ENCODE peak calls at places on chromosomes 5 and 9, in six cellular contexts. One of them, this sample, is unnamed.

GRCh38 chr5:80082731-80083114 is 47.6 kb downstream of the THBS4 start:
- DNase-seq in stimulated activated CD8-positive, alpha-beta memory T cell treated with anti-CD3 and anti-CD28 coated beads, Interleukin-12 subunit alpha, Interleukin-12 subunit beta, amount 100 ng/mL, for 4 hours: peak; percentile 26
- DNase-seq in Calu3: peak; percentile 91
- DNase-seq in COR-L47: peak; percentile 65
- DNase-seq in stimulated activated CD4-positive, alpha-beta T cell treated with anti-CD3 and anti-CD28 coated beads, Interleukin-15, amount 100 ng/mL, for 24 hours: peak; percentile 78
- DNase-seq in M059J: peak; percentile 72
- DNase-seq in this sample: peak; percentile 80

GRCh38 chr5:160894-161540 is 30.3 kb upstream of the LRRC14B start:
- DNase-seq in stimulated activated CD8-positive, alpha-beta memory T cell treated with anti-CD3 and anti-CD28 coated beads, Interleukin-12 subunit alpha, Interleukin-12 subunit beta, amount 100 ng/mL, for 4 hours: no peak
- DNase-seq in Calu3: no peak
- DNase-seq in M059J: no peak
- DNase-seq in COR-L47: no peak
- DNase-seq in stimulated activated CD4-positive, alpha-beta T cell treated with anti-CD3 and anti-CD28 coated beads, Interleukin-15, amount 100 ng/mL, for 24 hours: no peak
- DNase-seq in this sample: no peak

GRCh38 chr5:138824516-138824915 is 50.6 kb downstream of the LRRTM2 start:
- DNase-seq in stimulated activated CD8-positive, alpha-beta memory T cell treated with anti-CD3 and anti-CD28 coated beads, Interleukin-12 subunit alpha, Interleukin-12 subunit beta, amount 100 ng/mL, for 4 hours: no peak
- DNase-seq in Calu3: no peak
- DNase-seq in stimulated activated CD4-positive, alpha-beta T cell treated with anti-CD3 and anti-CD28 coated beads, Interleukin-15, amount 100 ng/mL, for 24 hours: peak; percentile 36
- DNase-seq in M059J: no peak
- DNase-seq in COR-L47: no peak
- DNase-seq in this sample: no peak

GRCh38 chr5:115325291-115326019 is 29.0 kb upstream of the CCDC112 start:
- DNase-seq in M059J: no peak
- DNase-seq in stimulated activated CD8-positive, alpha-beta memory T cell treated with anti-CD3 and anti-CD28 coated beads, Interleukin-12 subunit alpha, Interleukin-12 subunit beta, amount 100 ng/mL, for 4 hours: no peak
- DNase-seq in stimulated activated CD4-positive, alpha-beta T cell treated with anti-CD3 and anti-CD28 coated beads, Interleukin-15, amount 100 ng/mL, for 24 hours: no peak
- DNase-seq in Calu3: no peak
- DNase-seq in COR-L47: no peak
- DNase-seq in this sample: no peak

GRCh38 chr5:168269950-168270349 is 21.5 kb upstream of the WWC1 start:
- DNase-seq in M059J: no peak
- DNase-seq in Calu3: no peak
- DNase-seq in COR-L47: no peak
- DNase-seq in stimulated activated CD4-positive, alpha-beta T cell treated with anti-CD3 and anti-CD28 coated beads, Interleukin-15, amount 100 ng/mL, for 24 hours: no peak
- DNase-seq in stimulated activated CD8-positive, alpha-beta memory T cell treated with anti-CD3 and anti-CD28 coated beads, Interleukin-12 subunit alpha, Interleukin-12 subunit beta, amount 100 ng/mL, for 4 hours: no peak
- DNase-seq in this sample: peak; percentile 28

GRCh38 chr9:93302586-93303257 is 118.8 kb downstream of the WNK2 start:
- DNase-seq in stimulated activated CD4-positive, alpha-beta T cell treated with anti-CD3 and anti-CD28 coated beads, Interleukin-15, amount 100 ng/mL, for 24 hours: peak; percentile 71
- DNase-seq in COR-L47: peak; percentile 68
- DNase-seq in Calu3: peak; percentile 60
- DNase-seq in M059J: peak; percentile 58
- DNase-seq in stimulated activated CD8-positive, alpha-beta memory T cell treated with anti-CD3 and anti-CD28 coated beads, Interleukin-12 subunit alpha, Interleukin-12 subunit beta, amount 100 ng/mL, for 4 hours: peak; percentile 17
- DNase-seq in this sample: peak; percentile 33

GRCh38 chr5:134500699-134501430 is 24.6 kb upstream of the JADE2 start:
- DNase-seq in Calu3: no peak
- DNase-seq in stimulated activated CD4-positive, alpha-beta T cell treated with anti-CD3 and anti-CD28 coated beads, Interleukin-15, amount 100 ng/mL, for 24 hours: no peak
- DNase-seq in stimulated activated CD8-positive, alpha-beta memory T cell treated with anti-CD3 and anti-CD28 coated beads, Interleukin-12 subunit alpha, Interleukin-12 subunit beta, amount 100 ng/mL, for 4 hours: no peak
- DNase-seq in M059J: no peak
- DNase-seq in COR-L47: no peak
- DNase-seq in this sample: no peak

GRCh38 chr5:74027732-74028338 is 401.8 kb downstream of the ARHGEF28 start:
- DNase-seq in stimulated activated CD8-positive, alpha-beta memory T cell treated with anti-CD3 and anti-CD28 coated beads, Interleukin-12 subunit alpha, Interleukin-12 subunit beta, amount 100 ng/mL, for 4 hours: no peak
- DNase-seq in COR-L47: peak; percentile 56
- DNase-seq in stimulated activated CD4-positive, alpha-beta T cell treated with anti-CD3 and anti-CD28 coated beads, Interleukin-15, amount 100 ng/mL, for 24 hours: no peak
- DNase-seq in Calu3: no peak
- DNase-seq in M059J: no peak
- DNase-seq in this sample: no peak

GRCh38 chr9:128245293-128246151 is 30.3 kb downstream of the GOLGA2 start:
- DNase-seq in M059J: peak; percentile 59
- DNase-seq in Calu3: no peak
- DNase-seq in stimulated activated CD4-positive, alpha-beta T cell treated with anti-CD3 and anti-CD28 coated beads, Interleukin-15, amount 100 ng/mL, for 24 hours: no peak
- DNase-seq in stimulated activated CD8-positive, alpha-beta memory T cell treated with anti-CD3 and anti-CD28 coated beads, Interleukin-12 subunit alpha, Interleukin-12 subunit beta, amount 100 ng/mL, for 4 hours: no peak
- DNase-seq in COR-L47: no peak
- DNase-seq in this sample: no peak

GRCh38 chr5:26329562-26330189 is 708.7 kb downstream of the CDH9 start:
- DNase-seq in Calu3: no peak
- DNase-seq in stimulated activated CD8-positive, alpha-beta memory T cell treated with anti-CD3 and anti-CD28 coated beads, Interleukin-12 subunit alpha, Interleukin-12 subunit beta, amount 100 ng/mL, for 4 hours: no peak
- DNase-seq in COR-L47: peak; percentile 4
- DNase-seq in M059J: peak; percentile 9
- DNase-seq in stimulated activated CD4-positive, alpha-beta T cell treated with anti-CD3 and anti-CD28 coated beads, Interleukin-15, amount 100 ng/mL, for 24 hours: no peak
- DNase-seq in this sample: peak; percentile 49

GRCh38 chr5:135210286-135211055 is 176.4 kb upstream of the PITX1 start:
- DNase-seq in M059J: peak; percentile 85
- DNase-seq in COR-L47: no peak
- DNase-seq in Calu3: no peak
- DNase-seq in stimulated activated CD4-positive, alpha-beta T cell treated with anti-CD3 and anti-CD28 coated beads, Interleukin-15, amount 100 ng/mL, for 24 hours: no peak
- DNase-seq in stimulated activated CD8-positive, alpha-beta memory T cell treated with anti-CD3 and anti-CD28 coated beads, Interleukin-12 subunit alpha, Interleukin-12 subunit beta, amount 100 ng/mL, for 4 hours: no peak
- DNase-seq in this sample: no peak

GRCh38 chr9:109064963-109065701 is 51.8 kb upstream of the CTNNAL1 start:
- DNase-seq in Calu3: no peak
- DNase-seq in M059J: peak; percentile 90
- DNase-seq in stimulated activated CD8-positive, alpha-beta memory T cell treated with anti-CD3 and anti-CD28 coated beads, Interleukin-12 subunit alpha, Interleukin-12 subunit beta, amount 100 ng/mL, for 4 hours: no peak
- DNase-seq in COR-L47: no peak
- DNase-seq in stimulated activated CD4-positive, alpha-beta T cell treated with anti-CD3 and anti-CD28 coated beads, Interleukin-15, amount 100 ng/mL, for 24 hours: no peak
- DNase-seq in this sample: no peak

GRCh38 chr5:27020965-27021364 is 17.4 kb downstream of the CDH9 start:
- DNase-seq in COR-L47: peak; percentile 45
- DNase-seq in M059J: peak; percentile 48
- DNase-seq in Calu3: no peak
- DNase-seq in stimulated activated CD4-positive, alpha-beta T cell treated with anti-CD3 and anti-CD28 coated beads, Interleukin-15, amount 100 ng/mL, for 24 hours: no peak
- DNase-seq in stimulated activated CD8-positive, alpha-beta memory T cell treated with anti-CD3 and anti-CD28 coated beads, Interleukin-12 subunit alpha, Interleukin-12 subunit beta, amount 100 ng/mL, for 4 hours: no peak
- DNase-seq in this sample: peak; percentile 76

GRCh38 chr5:119178435-119178834 is 107.5 kb downstream of the DMXL1 start:
- DNase-seq in stimulated activated CD4-positive, alpha-beta T cell treated with anti-CD3 and anti-CD28 coated beads, Interleukin-15, amount 100 ng/mL, for 24 hours: no peak
- DNase-seq in COR-L47: no peak
- DNase-seq in M059J: no peak
- DNase-seq in Calu3: no peak
- DNase-seq in stimulated activated CD8-positive, alpha-beta memory T cell treated with anti-CD3 and anti-CD28 coated beads, Interleukin-12 subunit alpha, Interleukin-12 subunit beta, amount 100 ng/mL, for 4 hours: no peak
- DNase-seq in this sample: no peak

GRCh38 chr9:135332516-135332915 is 147.1 kb upstream of the PPP1R26 start:
- DNase-seq in stimulated activated CD8-positive, alpha-beta memory T cell treated with anti-CD3 and anti-CD28 coated beads, Interleukin-12 subunit alpha, Interleukin-12 subunit beta, amount 100 ng/mL, for 4 hours: no peak
- DNase-seq in Calu3: no peak
- DNase-seq in M059J: no peak
- DNase-seq in COR-L47: no peak
- DNase-seq in stimulated activated CD4-positive, alpha-beta T cell treated with anti-CD3 and anti-CD28 coated beads, Interleukin-15, amount 100 ng/mL, for 24 hours: no peak
- DNase-seq in this sample: no peak

GRCh38 chr5:141713616-141714309 is 31.7 kb upstream of the ARAP3 start:
- DNase-seq in stimulated activated CD4-positive, alpha-beta T cell treated with anti-CD3 and anti-CD28 coated beads, Interleukin-15, amount 100 ng/mL, for 24 hours: no peak
- DNase-seq in Calu3: peak; percentile 33
- DNase-seq in stimulated activated CD8-positive, alpha-beta memory T cell treated with anti-CD3 and anti-CD28 coated beads, Interleukin-12 subunit alpha, Interleukin-12 subunit beta, amount 100 ng/mL, for 4 hours: no peak
- DNase-seq in COR-L47: no peak
- DNase-seq in M059J: peak; percentile 91
- DNase-seq in this sample: no peak

GRCh38 chr5:146441896-146442295 is 5.2 kb upstream of the TCERG1 start:
- DNase-seq in COR-L47: no peak
- DNase-seq in Calu3: no peak
- DNase-seq in stimulated activated CD8-positive, alpha-beta memory T cell treated with anti-CD3 and anti-CD28 coated beads, Interleukin-12 subunit alpha, Interleukin-12 subunit beta, amount 100 ng/mL, for 4 hours: no peak
- DNase-seq in M059J: peak; percentile 41
- DNase-seq in stimulated activated CD4-positive, alpha-beta T cell treated with anti-CD3 and anti-CD28 coated beads, Interleukin-15, amount 100 ng/mL, for 24 hours: no peak
- DNase-seq in this sample: no peak

GRCh38 chr5:124528838-124529237 is 217.6 kb downstream of the ZNF608 start:
- DNase-seq in M059J: peak; percentile 73
- DNase-seq in stimulated activated CD8-positive, alpha-beta memory T cell treated with anti-CD3 and anti-CD28 coated beads, Interleukin-12 subunit alpha, Interleukin-12 subunit beta, amount 100 ng/mL, for 4 hours: no peak
- DNase-seq in COR-L47: no peak
- DNase-seq in stimulated activated CD4-positive, alpha-beta T cell treated with anti-CD3 and anti-CD28 coated beads, Interleukin-15, amount 100 ng/mL, for 24 hours: no peak
- DNase-seq in Calu3: no peak
- DNase-seq in this sample: no peak

GRCh38 chr5:59562756-59563389 is 330.7 kb downstream of the PDE4D start:
- DNase-seq in M059J: peak; percentile 95
- DNase-seq in Calu3: peak; percentile 81
- DNase-seq in stimulated activated CD4-positive, alpha-beta T cell treated with anti-CD3 and anti-CD28 coated beads, Interleukin-15, amount 100 ng/mL, for 24 hours: no peak
- DNase-seq in COR-L47: no peak
- DNase-seq in stimulated activated CD8-positive, alpha-beta memory T cell treated with anti-CD3 and anti-CD28 coated beads, Interleukin-12 subunit alpha, Interleukin-12 subunit beta, amount 100 ng/mL, for 4 hours: no peak
- DNase-seq in this sample: no peak

GRCh38 chr5:140339636-140340035 is 6.8 kb downstream of the HBEGF start:
- DNase-seq in stimulated activated CD8-positive, alpha-beta memory T cell treated with anti-CD3 and anti-CD28 coated beads, Interleukin-12 subunit alpha, Interleukin-12 subunit beta, amount 100 ng/mL, for 4 hours: no peak
- DNase-seq in Calu3: no peak
- DNase-seq in M059J: no peak
- DNase-seq in stimulated activated CD4-positive, alpha-beta T cell treated with anti-CD3 and anti-CD28 coated beads, Interleukin-15, amount 100 ng/mL, for 24 hours: no peak
- DNase-seq in COR-L47: no peak
- DNase-seq in this sample: no peak

GRCh38 chr9:119968837-119969707 is 599.8 kb upstream of the BRINP1 start:
- DNase-seq in COR-L47: peak; percentile 61
- DNase-seq in stimulated activated CD4-positive, alpha-beta T cell treated with anti-CD3 and anti-CD28 coated beads, Interleukin-15, amount 100 ng/mL, for 24 hours: peak; percentile 68
- DNase-seq in M059J: peak; percentile 74
- DNase-seq in Calu3: peak; percentile 65
- DNase-seq in stimulated activated CD8-positive, alpha-beta memory T cell treated with anti-CD3 and anti-CD28 coated beads, Interleukin-12 subunit alpha, Interleukin-12 subunit beta, amount 100 ng/mL, for 4 hours: no peak
- DNase-seq in this sample: peak; percentile 65